ENCODE peak calls at places on chromosomes 7 and 10, in four cellular contexts. J is HepG2, E is A549, M is transverse colon. G is an unnamed sample.

GRCh38 chr7:21773326-21773725 is 172.4 kb downstream of the CDCA7L start:
- DNase-seq in J (no peak), E (no peak), M (no peak), G (no peak)

GRCh38 chr7:44239361-44239760 is 38.6 kb downstream of the YKT6 start:
- DNase-seq in J (no peak), E (no peak), M (no peak), G (no peak)

GRCh38 chr7:139992353-139993054 is 70.2 kb downstream of the PARP12 start:
- DNase-seq in J (no peak), E (no peak), M (no peak), G (no peak)

GRCh38 chr7:69434350-69434749 is 163.9 kb upstream of the AUTS2 start:
- DNase-seq in J (no peak), E (no peak), M (no peak), G (no peak)

GRCh38 chr10:67662415-67662814 is 33.6 kb downstream of the CTNNA3 start:
- DNase-seq in J (no peak), E (no peak), M (no peak), G (no peak)

GRCh38 chr10:42952358-42952757 is 124.5 kb upstream of the RET start:
- DNase-seq in J (peak; percentile 13), E (no peak), M (no peak), G (no peak)

GRCh38 chr10:114551310-114551972 is 106.6 kb downstream of the ABLIM1 start:
- DNase-seq in J (no peak), E (no peak), M (peak; percentile 80), G (no peak)

GRCh38 chr10:122587099-122587725 is 26.7 kb downstream of the DMBT1 start:
- DNase-seq in J (no peak), E (no peak), M (no peak), G (no peak)

GRCh38 chr7:39073432-39073831 is 95.7 kb downstream of the POU6F2 start:
- DNase-seq in J (no peak), E (no peak), M (no peak), G (no peak)

DNA sequence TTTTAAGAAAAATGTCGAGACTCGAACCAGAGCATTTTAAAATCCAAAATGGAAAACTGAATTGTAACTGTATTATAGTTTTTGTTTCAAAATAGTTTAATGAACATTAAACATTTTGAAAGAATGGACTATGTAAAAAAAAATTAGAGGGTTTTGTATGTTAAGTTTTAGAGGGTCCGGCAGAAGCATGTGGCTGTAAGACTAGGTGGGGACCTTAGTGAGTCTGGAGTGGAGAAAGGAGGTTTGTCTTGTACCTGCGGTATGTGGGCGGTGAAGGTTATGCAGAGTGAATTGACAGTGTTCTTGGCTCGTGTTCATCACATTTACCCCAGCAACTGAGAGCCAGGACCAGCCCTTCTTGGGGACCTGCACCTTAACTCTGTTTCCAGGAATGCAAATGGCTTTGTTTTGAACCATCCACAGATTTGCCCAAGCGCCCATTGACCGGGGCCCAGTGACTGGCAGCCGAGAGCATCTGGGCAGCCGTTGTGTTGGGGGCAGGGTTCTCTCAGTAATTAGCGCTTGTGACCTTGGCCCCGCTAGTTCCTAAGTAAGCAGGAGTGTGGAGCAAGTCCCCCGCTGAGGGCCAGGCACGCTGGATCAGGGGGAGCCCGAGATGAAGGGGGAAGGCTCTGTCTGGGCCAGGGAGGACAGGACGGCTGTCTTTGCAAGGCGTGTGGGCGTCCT is 1.4 kb upstream of the KLF6 start:
- DNase-seq in J (peak; percentile 85), E (no peak), M (peak; percentile 51), G (no peak)
- TF ChIP-seq POLR2A in J (peak; percentile 72), E (peak; percentile 25), M (no peak), G (peak; percentile 30)

GRCh38 chr7:100566018-100566531 is 7.6 kb downstream of the SAP25 start:
- DNase-seq in J (no peak), E (no peak), M (no peak), G (no peak)

GRCh38 chr7:100567751-100568175 is 5.9 kb downstream of the SAP25 start:
- DNase-seq in J (peak; percentile 77), E (no peak), M (no peak), G (no peak)

GRCh38 chr7:100568936-100569844 is 4.5 kb downstream of the SAP25 start:
- DNase-seq in J (peak; percentile 91), E (no peak), M (peak; percentile 74), G (no peak)

GRCh38 chr7:100568176-100568935 is 5.3 kb downstream of the SAP25 start:
- DNase-seq in J (peak; percentile 93), E (no peak), M (peak; percentile 53), G (no peak)

GRCh38 chr7:100567045-100567730 is 6.5 kb downstream of the SAP25 start:
- DNase-seq in J (no peak), E (no peak), M (no peak), G (no peak)
- TF ChIP-seq POLR2A in J (no peak), E (no peak), M (no peak), G (no peak)

DNA sequence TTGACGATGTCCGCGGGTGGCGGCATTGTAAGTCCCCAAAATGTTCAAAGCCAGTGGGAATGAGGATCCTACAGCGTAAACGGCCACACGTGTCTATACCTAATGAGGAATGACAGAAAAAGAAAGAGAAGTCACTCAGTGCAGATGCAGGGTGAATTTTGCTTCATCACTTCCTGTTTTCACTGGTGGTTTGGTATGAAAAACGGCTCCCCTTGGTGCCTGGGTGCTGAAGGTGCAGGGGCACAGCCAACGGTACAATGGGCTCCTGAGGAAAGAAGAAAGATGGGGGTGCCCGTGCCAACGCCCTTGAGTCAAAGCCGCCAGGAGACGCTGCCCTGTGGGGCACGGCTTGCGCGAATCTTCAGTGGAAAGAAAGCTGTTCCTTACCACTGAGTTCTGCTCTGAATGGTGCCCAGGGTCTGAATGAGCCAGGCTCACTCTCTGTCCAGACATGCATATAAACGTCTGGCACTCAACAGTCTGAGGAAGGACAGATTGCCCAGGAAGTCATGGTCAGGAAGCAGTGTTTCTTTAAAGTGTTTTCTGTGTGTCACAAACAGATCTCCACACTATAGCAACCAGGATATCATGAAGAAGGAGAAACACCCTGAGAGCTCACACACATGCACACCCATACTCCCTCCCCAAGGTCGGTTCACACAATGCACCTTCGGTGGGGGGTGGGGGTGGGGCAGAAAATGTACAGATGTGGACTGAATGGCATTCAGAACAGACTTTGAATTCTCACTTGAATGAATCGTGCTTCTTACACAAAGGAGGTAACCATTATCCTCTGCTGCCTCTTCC is 105.8 kb downstream of the ELMO1 start:
- DNase-seq in J (no peak), E (no peak), M (peak; percentile 51), G (peak; percentile 24)
- TF ChIP-seq POLR2A in J (no peak), E (no peak), M (no peak), G (peak; percentile 30)

DNA sequence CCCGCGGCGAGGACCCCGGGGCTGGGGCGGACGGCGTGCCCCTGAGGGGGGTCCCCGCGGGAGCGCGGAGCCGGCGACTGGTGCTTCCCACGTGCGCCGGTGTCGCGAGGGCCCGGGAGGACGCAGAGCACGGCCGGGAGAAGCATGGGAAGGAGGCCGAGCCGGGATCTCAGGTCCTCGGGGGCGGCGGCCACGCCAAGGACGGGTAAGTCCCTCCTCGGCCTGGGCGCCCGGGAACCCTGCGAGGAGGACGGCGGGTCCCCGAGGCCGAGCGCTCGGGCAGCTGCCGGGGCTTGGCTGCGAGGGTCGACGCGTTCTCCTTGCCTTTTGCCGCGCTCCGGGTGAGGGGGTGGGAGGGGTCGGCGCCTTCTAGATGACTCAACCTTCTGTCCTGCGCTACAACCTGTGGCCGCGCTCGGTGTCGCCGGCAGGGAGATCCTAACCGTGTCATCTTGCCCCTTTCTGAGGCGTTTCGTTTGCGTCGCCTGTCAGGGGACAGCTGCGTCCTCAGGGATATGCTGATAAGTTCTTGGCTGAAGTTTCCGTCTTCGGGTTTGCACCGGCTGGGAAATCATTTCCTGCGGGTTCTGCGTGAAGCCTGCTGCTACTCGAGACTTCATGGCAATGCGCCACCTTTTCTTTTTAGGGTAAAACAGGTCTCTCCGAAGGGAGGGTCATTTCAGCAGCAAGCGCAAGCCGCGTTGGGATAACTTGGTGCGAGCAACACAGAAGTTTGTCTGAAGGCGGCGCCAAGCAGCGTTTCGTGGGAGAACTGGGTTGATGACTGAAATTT is 529 bp downstream of the TASOR2 start:
- DNase-seq in J (peak; percentile 53), E (peak; percentile 53), M (peak; percentile 75), G (no peak)
- TF ChIP-seq POLR2A in J (no peak), E (no peak), M (no peak), G (no peak)

GRCh38 chr7:73556208-73557107 is 1.0 kb downstream of the BCL7B start:
- DNase-seq in J (no peak), E (no peak), M (no peak), G (no peak)
- TF ChIP-seq POLR2A in J (no peak), E (no peak), M (peak; percentile 75), G (peak; percentile 69)

G was measured in H54.